ENCODE peak calls at places on chromosomes 2 and 18, in nine cellular contexts. One of them, this sample, is unnamed. For H3K4me1, the result is how much of the 10 kb centered on the place peaks cover.

GRCh38 chr2:237144516-237144915 is 58.8 kb downstream of the COPS8 start:
- DNase-seq in GM12878: no peak
- DNase-seq in A549: no peak
- DNase-seq in right lobe of liver: no peak
- DNase-seq in Caco-2: no peak
- DNase-seq in breast epithelium: no peak
- DNase-seq in tibial artery: no peak
- DNase-seq in body of pancreas: no peak
- DNase-seq in kidney: no peak
- DNase-seq in this sample: no peak

GRCh38 chr2:73911548-73912208 is 15.0 kb upstream of the DGUOK start:
- DNase-seq in GM12878: no peak
- DNase-seq in A549: no peak
- DNase-seq in right lobe of liver: no peak
- DNase-seq in Caco-2: no peak
- DNase-seq in breast epithelium: no peak
- DNase-seq in tibial artery: no peak
- DNase-seq in body of pancreas: no peak
- DNase-seq in kidney: no peak
- DNase-seq in this sample: no peak

GRCh38 chr2:67879586-67880290 is 183.1 kb downstream of the C1D start:
- DNase-seq in GM12878: no peak
- DNase-seq in A549: no peak
- DNase-seq in right lobe of liver: no peak
- DNase-seq in Caco-2: no peak
- DNase-seq in breast epithelium: no peak
- DNase-seq in tibial artery: no peak
- DNase-seq in body of pancreas: no peak
- DNase-seq in kidney: no peak
- DNase-seq in this sample: no peak

GRCh38 chr2:45839388-45840251 is 188.1 kb downstream of the PRKCE start:
- DNase-seq in GM12878: no peak
- DNase-seq in A549: no peak
- DNase-seq in right lobe of liver: no peak
- DNase-seq in Caco-2: no peak
- DNase-seq in breast epithelium: no peak
- DNase-seq in tibial artery: no peak
- DNase-seq in body of pancreas: no peak
- DNase-seq in kidney: no peak
- DNase-seq in this sample: no peak

GRCh38 chr2:201517094-201517493 is 65.6 kb downstream of the STRADB start:
- DNase-seq in GM12878: no peak
- DNase-seq in A549: no peak
- DNase-seq in right lobe of liver: no peak
- DNase-seq in Caco-2: no peak
- DNase-seq in breast epithelium: no peak
- DNase-seq in tibial artery: no peak
- DNase-seq in body of pancreas: no peak
- DNase-seq in kidney: no peak
- DNase-seq in this sample: no peak

GRCh38 chr2:99032786-99033185 is 96.8 kb upstream of the CRACDL start:
- DNase-seq in GM12878: no peak
- DNase-seq in A549: no peak
- DNase-seq in right lobe of liver: no peak
- DNase-seq in Caco-2: no peak
- DNase-seq in breast epithelium: no peak
- DNase-seq in tibial artery: no peak
- DNase-seq in body of pancreas: no peak
- DNase-seq in kidney: no peak
- DNase-seq in this sample: no peak

GRCh38 chr2:23944527-23944926 is 4.3 kb downstream of the UBXN2A start:
- DNase-seq in GM12878: no peak
- DNase-seq in A549: no peak
- DNase-seq in right lobe of liver: peak
- DNase-seq in Caco-2: no peak
- DNase-seq in breast epithelium: peak
- DNase-seq in tibial artery: no peak
- DNase-seq in body of pancreas: peak
- DNase-seq in kidney: no peak
- DNase-seq in this sample: no peak

GRCh38 chr18:621181-621580 is 24.4 kb downstream of the CLUL1 start:
- DNase-seq in GM12878: no peak
- DNase-seq in A549: no peak
- DNase-seq in right lobe of liver: no peak
- DNase-seq in Caco-2: no peak
- DNase-seq in breast epithelium: no peak
- DNase-seq in tibial artery: no peak
- DNase-seq in body of pancreas: no peak
- DNase-seq in kidney: no peak
- DNase-seq in this sample: no peak

GRCh38 chr2:18903750-18904149 is 314.4 kb upstream of the NT5C1B start:
- DNase-seq in GM12878: no peak
- DNase-seq in A549: no peak
- DNase-seq in right lobe of liver: no peak
- DNase-seq in Caco-2: no peak
- DNase-seq in breast epithelium: no peak
- DNase-seq in tibial artery: no peak
- DNase-seq in body of pancreas: no peak
- DNase-seq in kidney: no peak
- DNase-seq in this sample: no peak

GRCh38 chr2:11513319-11513718 is 20.5 kb upstream of the GREB1 start:
- DNase-seq in GM12878: no peak
- DNase-seq in A549: no peak
- DNase-seq in right lobe of liver: no peak
- DNase-seq in Caco-2: no peak
- DNase-seq in breast epithelium: no peak
- DNase-seq in tibial artery: no peak
- DNase-seq in body of pancreas: no peak
- DNase-seq in kidney: no peak
- DNase-seq in this sample: no peak

GRCh38 chr2:199302851-199303250 is 154.9 kb downstream of the SATB2 start:
- DNase-seq in GM12878: no peak
- DNase-seq in A549: no peak
- DNase-seq in right lobe of liver: no peak
- DNase-seq in Caco-2: no peak
- DNase-seq in breast epithelium: no peak
- DNase-seq in tibial artery: no peak
- DNase-seq in body of pancreas: no peak
- DNase-seq in kidney: no peak
- DNase-seq in this sample: no peak

DNA sequence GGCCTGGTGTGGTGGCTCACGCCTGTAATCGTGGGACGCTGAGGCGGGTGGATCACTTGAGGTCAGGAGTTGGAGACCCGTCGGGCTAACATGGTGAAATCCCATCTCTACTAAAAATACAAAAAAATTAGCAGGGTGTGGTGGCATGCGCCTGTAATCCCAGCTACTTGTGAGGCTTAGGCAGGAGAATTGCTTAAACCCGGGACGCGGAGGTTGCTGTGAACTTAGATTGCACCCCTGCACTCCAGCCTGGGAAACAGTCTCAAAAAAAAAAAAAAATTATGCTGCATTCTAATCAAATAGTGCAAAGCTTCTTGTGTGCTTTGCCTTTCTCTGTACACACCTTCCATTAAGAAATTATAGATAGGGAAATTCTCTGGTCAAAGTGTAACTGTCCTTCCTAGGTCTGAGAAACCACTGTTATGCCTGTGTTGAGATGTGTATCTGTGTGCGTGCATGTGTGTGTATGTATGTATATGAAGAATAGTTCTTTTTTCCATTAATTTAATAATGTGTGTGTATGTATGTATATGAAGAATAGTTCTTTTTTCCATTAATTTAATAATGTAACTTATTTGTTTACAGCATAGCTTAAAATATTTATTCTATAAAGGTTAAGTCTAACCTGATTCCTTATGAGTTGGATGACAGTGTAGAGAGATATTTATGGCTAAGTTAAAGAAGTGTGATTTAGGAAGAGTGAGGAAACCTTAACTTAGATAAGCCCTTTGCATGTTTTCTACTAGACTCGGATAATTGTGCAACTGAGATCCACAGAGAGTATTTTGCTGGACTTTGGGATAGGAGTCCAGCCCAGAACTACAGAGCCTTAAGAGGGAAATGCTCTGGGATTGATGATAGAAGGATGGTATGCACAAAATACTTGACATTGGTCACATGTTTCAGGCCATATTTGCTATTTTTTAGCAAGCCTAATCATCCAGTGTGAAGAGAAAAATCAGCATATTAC is 2.7 kb downstream of the CD28 start:
- DNase-seq in GM12878: no peak
- DNase-seq in A549: no peak
- DNase-seq in right lobe of liver: no peak
- DNase-seq in Caco-2: peak
- DNase-seq in breast epithelium: no peak
- DNase-seq in tibial artery: no peak
- DNase-seq in body of pancreas: no peak
- DNase-seq in kidney: peak
- DNase-seq in this sample: no peak
- H3K4me1 ChIP-seq in GM12878: under half
- H3K4me1 ChIP-seq in A549: under half
- H3K4me1 ChIP-seq in right lobe of liver: under half
- H3K4me1 ChIP-seq in Caco-2: under half
- H3K4me1 ChIP-seq in breast epithelium: under half
- H3K4me1 ChIP-seq in tibial artery: under half
- H3K4me1 ChIP-seq in body of pancreas: under half
- H3K4me1 ChIP-seq in kidney: under half
- H3K4me1 ChIP-seq in this sample: under half

GRCh38 chr2:232523682-232524597 is 2.0 kb upstream of the CHRND start:
- DNase-seq in GM12878: no peak
- DNase-seq in A549: peak
- DNase-seq in right lobe of liver: no peak
- DNase-seq in Caco-2: no peak
- DNase-seq in breast epithelium: no peak
- DNase-seq in tibial artery: no peak
- DNase-seq in body of pancreas: no peak
- DNase-seq in kidney: no peak
- DNase-seq in this sample: no peak
- H3K4me3 ChIP-seq in GM12878: no peak
- H3K4me3 ChIP-seq in A549: peak
- H3K4me3 ChIP-seq in right lobe of liver: no peak
- H3K4me3 ChIP-seq in Caco-2: no peak
- H3K4me3 ChIP-seq in breast epithelium: peak
- H3K4me3 ChIP-seq in tibial artery: no peak
- H3K4me3 ChIP-seq in body of pancreas: no peak
- H3K4me3 ChIP-seq in kidney: no peak
- H3K4me3 ChIP-seq in this sample: no peak

GRCh38 chr2:14642499-14642898 is 10.0 kb downstream of the LRATD1 start:
- DNase-seq in GM12878: no peak
- DNase-seq in A549: no peak
- DNase-seq in right lobe of liver: no peak
- DNase-seq in Caco-2: no peak
- DNase-seq in breast epithelium: no peak
- DNase-seq in tibial artery: no peak
- DNase-seq in body of pancreas: no peak
- DNase-seq in kidney: no peak
- DNase-seq in this sample: no peak
- TF ChIP-seq CTCF in GM12878: peak
- TF ChIP-seq CTCF in A549: no peak
- TF ChIP-seq CTCF in right lobe of liver: no peak
- TF ChIP-seq CTCF in Caco-2: peak
- TF ChIP-seq CTCF in breast epithelium: no peak
- TF ChIP-seq CTCF in tibial artery: no peak
- TF ChIP-seq CTCF in body of pancreas: no peak
- TF ChIP-seq CTCF in kidney: no peak
- TF ChIP-seq CTCF in this sample: no peak

DNA sequence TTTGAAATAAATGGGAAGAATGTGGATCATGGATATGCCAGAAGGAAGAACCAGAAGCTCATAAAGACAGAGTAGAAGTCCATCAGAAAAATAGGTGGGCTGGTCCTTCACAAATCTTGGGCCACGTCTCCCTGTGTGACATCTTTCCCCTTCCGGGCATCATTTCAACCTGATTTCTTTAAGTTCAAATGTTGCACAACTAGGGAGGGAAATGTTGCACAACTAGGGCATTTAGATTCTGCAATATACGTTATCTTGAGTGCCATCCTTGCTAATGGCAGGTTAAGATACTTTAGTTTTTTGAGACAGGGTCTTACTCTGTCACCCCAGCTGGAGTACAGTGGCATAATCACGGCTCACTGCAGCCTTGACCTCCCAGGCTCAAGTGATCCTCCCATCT is 129.6 kb downstream of the CERS6 start:
- DNase-seq in GM12878: no peak
- DNase-seq in A549: no peak
- DNase-seq in right lobe of liver: no peak
- DNase-seq in Caco-2: no peak
- DNase-seq in breast epithelium: no peak
- DNase-seq in tibial artery: no peak
- DNase-seq in body of pancreas: no peak
- DNase-seq in kidney: no peak
- DNase-seq in this sample: no peak
- H3K4me1 ChIP-seq in GM12878: under half
- H3K4me1 ChIP-seq in A549: under half
- H3K4me1 ChIP-seq in right lobe of liver: under half
- H3K4me1 ChIP-seq in Caco-2: under half
- H3K4me1 ChIP-seq in breast epithelium: under half
- H3K4me1 ChIP-seq in tibial artery: under half
- H3K4me1 ChIP-seq in body of pancreas: under half
- H3K4me1 ChIP-seq in kidney: under half
- H3K4me1 ChIP-seq in this sample: under half

DNA sequence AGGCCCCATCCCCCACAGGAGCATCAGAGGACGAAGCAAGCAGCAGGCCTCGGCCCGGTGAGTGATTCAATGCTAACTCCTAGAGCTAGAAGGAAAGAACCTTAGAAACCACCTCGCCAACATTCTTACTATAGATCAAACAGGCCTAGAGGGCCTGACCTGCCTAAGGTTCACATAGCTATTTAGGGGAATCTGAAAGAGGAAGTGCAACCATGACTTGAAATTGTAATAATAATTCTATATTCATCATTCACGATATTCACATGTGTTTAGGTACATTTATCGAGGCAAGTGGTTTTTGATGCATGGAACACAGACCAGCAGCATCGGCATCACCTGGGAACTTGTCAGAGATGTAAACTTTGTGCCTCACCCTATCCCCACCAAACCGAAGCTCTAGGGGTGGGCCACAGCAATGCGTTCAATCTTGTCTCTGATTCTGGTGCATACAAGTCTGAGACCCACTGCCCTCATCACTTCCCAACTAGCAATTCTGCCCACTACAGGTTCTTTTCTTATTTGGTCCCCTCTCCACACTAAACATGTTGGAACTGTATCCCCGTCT is 78.0 kb upstream of the DNMT3A start:
- DNase-seq in GM12878: peak
- DNase-seq in A549: no peak
- DNase-seq in right lobe of liver: no peak
- DNase-seq in Caco-2: no peak
- DNase-seq in breast epithelium: no peak
- DNase-seq in tibial artery: no peak
- DNase-seq in body of pancreas: no peak
- DNase-seq in kidney: no peak
- DNase-seq in this sample: no peak
- H3K4me3 ChIP-seq in GM12878: peak
- H3K4me3 ChIP-seq in A549: no peak
- H3K4me3 ChIP-seq in right lobe of liver: no peak
- H3K4me3 ChIP-seq in Caco-2: no peak
- H3K4me3 ChIP-seq in breast epithelium: no peak
- H3K4me3 ChIP-seq in tibial artery: no peak
- H3K4me3 ChIP-seq in body of pancreas: no peak
- H3K4me3 ChIP-seq in kidney: no peak
- H3K4me3 ChIP-seq in this sample: no peak